ENCODE peak calls at places on chromosomes 16 and 17, in five cellular contexts. One of them, this sample, is unnamed.

GRCh38 chr17:36500745-36501225 is 14.3 kb downstream of the ZNHIT3 start:
- DNase-seq in tibial artery: peak
- DNase-seq in midbrain: no peak
- DNase-seq in AG08395: no peak
- DNase-seq in KBM-7: no peak
- DNase-seq in this sample: no peak

GRCh38 chr17:70187383-70187782 is 18.1 kb downstream of the KCNJ2 start:
- DNase-seq in tibial artery: no peak
- DNase-seq in midbrain: no peak
- DNase-seq in AG08395: peak
- DNase-seq in KBM-7: no peak
- DNase-seq in this sample: no peak

GRCh38 chr16:11797166-11797956 is at the start of gene ZC3H7A:
- DNase-seq in tibial artery: peak
- DNase-seq in midbrain: peak
- DNase-seq in AG08395: peak
- DNase-seq in KBM-7: peak
- DNase-seq in this sample: peak

GRCh38 chr17:77572851-77573250 is 385.7 kb upstream of the TNRC6C start:
- DNase-seq in tibial artery: peak
- DNase-seq in midbrain: no peak
- DNase-seq in AG08395: no peak
- DNase-seq in KBM-7: no peak
- DNase-seq in this sample: no peak

GRCh38 chr17:36485027-36485426 is 1.5 kb upstream of the ZNHIT3 start:
- DNase-seq in tibial artery: no peak
- DNase-seq in midbrain: no peak
- DNase-seq in AG08395: no peak
- DNase-seq in KBM-7: no peak
- DNase-seq in this sample: no peak

GRCh38 chr16:3518292-3518982 is 17.6 kb downstream of the CLUAP1 start:
- DNase-seq in tibial artery: no peak
- DNase-seq in midbrain: no peak
- DNase-seq in AG08395: no peak
- DNase-seq in KBM-7: no peak
- DNase-seq in this sample: no peak

GRCh38 chr17:54813896-54814295 is 86.8 kb upstream of the TOM1L1 start:
- DNase-seq in tibial artery: no peak
- DNase-seq in midbrain: no peak
- DNase-seq in AG08395: no peak
- DNase-seq in KBM-7: no peak
- DNase-seq in this sample: no peak

GRCh38 chr17:63402808-63403207 is 43.3 kb downstream of the CYB561 start:
- DNase-seq in tibial artery: no peak
- DNase-seq in midbrain: no peak
- DNase-seq in AG08395: peak
- DNase-seq in KBM-7: no peak
- DNase-seq in this sample: no peak

GRCh38 chr16:24645739-24646645 is 83.5 kb upstream of the TNRC6A start:
- DNase-seq in tibial artery: no peak
- DNase-seq in midbrain: no peak
- DNase-seq in AG08395: peak
- DNase-seq in KBM-7: no peak
- DNase-seq in this sample: no peak

GRCh38 chr16:66524601-66525164 is 25.2 kb downstream of the TK2 start:
- DNase-seq in tibial artery: no peak
- DNase-seq in midbrain: peak
- DNase-seq in AG08395: no peak
- DNase-seq in KBM-7: peak
- DNase-seq in this sample: peak

GRCh38 chr16:85798901-85799496 is 345 bp downstream of the EMC8 start:
- DNase-seq in tibial artery: no peak
- DNase-seq in midbrain: no peak
- DNase-seq in AG08395: peak
- DNase-seq in KBM-7: peak
- DNase-seq in this sample: no peak

GRCh38 chr17:8153550-8153956 is 1.3 kb upstream of the PER1 start:
- DNase-seq in tibial artery: peak
- DNase-seq in midbrain: peak
- DNase-seq in AG08395: peak
- DNase-seq in KBM-7: peak
- DNase-seq in this sample: peak

GRCh38 chr17:32873114-32873513 is 3.8 kb downstream of the MYO1D start:
- DNase-seq in tibial artery: no peak
- DNase-seq in midbrain: no peak
- DNase-seq in AG08395: no peak
- DNase-seq in KBM-7: no peak
- DNase-seq in this sample: no peak

GRCh38 chr16:28876016-28876659 is 2.1 kb upstream of the ATP2A1 start:
- DNase-seq in tibial artery: no peak
- DNase-seq in midbrain: no peak
- DNase-seq in AG08395: no peak
- DNase-seq in KBM-7: no peak
- DNase-seq in this sample: no peak

GRCh38 chr17:9890124-9890523 is 14.9 kb downstream of the RCVRN start:
- DNase-seq in tibial artery: no peak
- DNase-seq in midbrain: no peak
- DNase-seq in AG08395: peak
- DNase-seq in KBM-7: peak
- DNase-seq in this sample: no peak

GRCh38 chr17:59420901-59421300 is 89.4 kb downstream of the YPEL2 start:
- DNase-seq in tibial artery: no peak
- DNase-seq in midbrain: no peak
- DNase-seq in AG08395: no peak
- DNase-seq in KBM-7: no peak
- DNase-seq in this sample: no peak

GRCh38 chr16:21242756-21243155 is 9.3 kb downstream of the ANKS4B start:
- DNase-seq in tibial artery: no peak
- DNase-seq in midbrain: no peak
- DNase-seq in AG08395: no peak
- DNase-seq in KBM-7: no peak
- DNase-seq in this sample: no peak

GRCh38 chr17:77887464-77888241 is 70.8 kb upstream of the TNRC6C start:
- DNase-seq in tibial artery: peak
- DNase-seq in midbrain: peak
- DNase-seq in AG08395: peak
- DNase-seq in KBM-7: no peak
- DNase-seq in this sample: peak

GRCh38 chr17:61510991-61511390 is 58.8 kb downstream of the TBX4 start:
- DNase-seq in tibial artery: no peak
- DNase-seq in midbrain: no peak
- DNase-seq in AG08395: no peak
- DNase-seq in KBM-7: no peak
- DNase-seq in this sample: no peak

GRCh38 chr17:77746901-77747620 is 211.4 kb upstream of the TNRC6C start:
- DNase-seq in tibial artery: peak
- DNase-seq in midbrain: no peak
- DNase-seq in AG08395: no peak
- DNase-seq in KBM-7: no peak
- DNase-seq in this sample: no peak

GRCh38 chr16:87765473-87765775 is 362 bp downstream of the KLHDC4 start:
- DNase-seq in tibial artery: no peak
- DNase-seq in midbrain: no peak
- DNase-seq in AG08395: no peak
- DNase-seq in KBM-7: peak
- DNase-seq in this sample: no peak

GRCh38 chr16:16127469-16128116 is 95.7 kb downstream of the ABCC6 start:
- DNase-seq in tibial artery: peak
- DNase-seq in midbrain: peak
- DNase-seq in AG08395: peak
- DNase-seq in KBM-7: peak
- DNase-seq in this sample: peak

GRCh38 chr16:69089091-69089912 is 16.2 kb upstream of the HAS3 start:
- DNase-seq in tibial artery: no peak
- DNase-seq in midbrain: no peak
- DNase-seq in AG08395: no peak
- DNase-seq in KBM-7: no peak
- DNase-seq in this sample: peak

GRCh38 chr16:54303613-54304012 is 17.0 kb upstream of the IRX3 start:
- DNase-seq in tibial artery: no peak
- DNase-seq in midbrain: no peak
- DNase-seq in AG08395: no peak
- DNase-seq in KBM-7: no peak
- DNase-seq in this sample: no peak

GRCh38 chr16:75287708-75288107 is 36.3 kb upstream of the BCAR1 start:
- DNase-seq in tibial artery: no peak
- DNase-seq in midbrain: no peak
- DNase-seq in AG08395: no peak
- DNase-seq in KBM-7: peak
- DNase-seq in this sample: no peak

GRCh38 chr17:46868689-46869187 is 17.4 kb downstream of the WNT9B start:
- DNase-seq in tibial artery: no peak
- DNase-seq in midbrain: no peak
- DNase-seq in AG08395: no peak
- DNase-seq in KBM-7: no peak
- DNase-seq in this sample: no peak

GRCh38 chr16:67936876-67937605 is 391 bp upstream of the PSMB10 start:
- DNase-seq in tibial artery: no peak
- DNase-seq in midbrain: peak
- DNase-seq in AG08395: no peak
- DNase-seq in KBM-7: peak
- DNase-seq in this sample: peak

GRCh38 chr16:48526058-48526957 is 83.7 kb downstream of the N4BP1 start:
- DNase-seq in tibial artery: peak
- DNase-seq in midbrain: no peak
- DNase-seq in AG08395: no peak
- DNase-seq in KBM-7: no peak
- DNase-seq in this sample: no peak

GRCh38 chr17:32445075-32445427 is 741 bp downstream of the PSMD11 start:
- DNase-seq in tibial artery: no peak
- DNase-seq in midbrain: no peak
- DNase-seq in AG08395: peak
- DNase-seq in KBM-7: peak
- DNase-seq in this sample: peak

GRCh38 chr16:89422905-89423630 is 67.3 kb downstream of the ANKRD11 start:
- DNase-seq in tibial artery: no peak
- DNase-seq in midbrain: no peak
- DNase-seq in AG08395: peak
- DNase-seq in KBM-7: no peak
- DNase-seq in this sample: no peak

GRCh38 chr17:48441231-48441711 is 11.3 kb upstream of the SKAP1 start:
- DNase-seq in tibial artery: no peak
- DNase-seq in midbrain: no peak
- DNase-seq in AG08395: no peak
- DNase-seq in KBM-7: peak
- DNase-seq in this sample: no peak

GRCh38 chr16:85359147-85359822 is 247.0 kb upstream of the CIBAR2 start:
- DNase-seq in tibial artery: no peak
- DNase-seq in midbrain: no peak
- DNase-seq in AG08395: no peak
- DNase-seq in KBM-7: no peak
- DNase-seq in this sample: no peak